ENCODE peak calls at places on chromosomes 4 and X, in five cellular contexts. N is astrocyte, S is colonic mucosa, P is HCT116, Q is fibroblast of lung. A is an unnamed sample. For H3K4me1, the result is how much of the 10 kb centered on the place peaks cover.

GRCh38 chr4:137359691-137360315 is 172.5 kb downstream of the PCDH18 start:
- DNase-seq in N (no peak), S (no peak), P (no peak), Q (peak), A (no peak)

GRCh38 chr4:40986375-40986774 is 228.0 kb downstream of the APBB2 start:
- DNase-seq in N (no peak), S (no peak), P (no peak), Q (peak), A (no peak)

GRCh38 chr4:1297023-1297395 is 7.3 kb downstream of the MAEA start:
- DNase-seq in N (no peak), S (no peak), P (no peak), Q (no peak), A (peak)

GRCh38 chr4:124867551-124867950 is 155.0 kb upstream of the ANKRD50 start:
- DNase-seq in N (peak), S (no peak), P (no peak), Q (peak), A (no peak)

GRCh38 chr4:16140520-16141249 is 56.9 kb upstream of the PROM1 start:
- DNase-seq in N (peak), S (peak), P (peak), Q (peak), A (no peak)

GRCh38 chr4:71026086-71026485 is 32.6 kb downstream of the DCK start:
- DNase-seq in N (peak), S (no peak), P (peak), Q (peak), A (no peak)

GRCh38 chrX:107726809-107727534 is 48.6 kb downstream of the TSC22D3 start:
- DNase-seq in N (no peak), S (no peak), P (no peak), Q (no peak), A (no peak)

GRCh38 chr4:85565761-85566480 is 91.0 kb downstream of the ARHGAP24 start:
- DNase-seq in N (peak), S (no peak), P (no peak), Q (peak), A (no peak)

GRCh38 chrX:132216806-132217202 is 2.4 kb downstream of the RAP2C start:
- DNase-seq in N (peak), S (no peak), P (no peak), Q (peak), A (no peak)

GRCh38 chr4:113411496-113411938 is 350.0 kb downstream of the CAMK2D start:
- DNase-seq in N (peak), S (no peak), P (no peak), Q (peak), A (no peak)

GRCh38 chrX:17674611-17675010 is 62.7 kb upstream of the SCML1 start:
- DNase-seq in N (peak), S (peak), P (no peak), Q (peak), A (no peak)

GRCh38 chr4:74324262-74324661 is 16.0 kb downstream of the EPGN start:
- DNase-seq in N (no peak), S (no peak), P (no peak), Q (no peak), A (no peak)

GRCh38 chr4:74319506-74319905 is 11.2 kb downstream of the EPGN start:
- DNase-seq in N (peak), S (no peak), P (no peak), Q (peak), A (no peak)

GRCh38 chr4:74318270-74318669 is 10.0 kb downstream of the EPGN start:
- DNase-seq in N (no peak), S (no peak), P (no peak), Q (no peak), A (no peak)

GRCh38 chr4:74317616-74318256 is 9.5 kb downstream of the EPGN start:
- DNase-seq in N (no peak), S (no peak), P (no peak), Q (no peak), A (no peak)

GRCh38 chr4:74320559-74321118 is 12.4 kb downstream of the EPGN start:
- DNase-seq in N (peak), S (peak), P (peak), Q (peak), A (no peak)
- H3K27ac ChIP-seq in N (no peak), S (no peak), P (peak), Q (no peak), A (no peak)

GRCh38 chrX:154477891-154478477 is 1.1 kb downstream of the LAGE3 start:
- DNase-seq in N (no peak), S (peak), P (no peak), Q (no peak), A (peak)

GRCh38 chrX:154481911-154482601 is 3.0 kb upstream of the LAGE3 start:
- DNase-seq in N (no peak), S (no peak), P (no peak), Q (no peak), A (no peak)

GRCh38 chrX:154476821-154477220 is 2.3 kb downstream of the LAGE3 start:
- DNase-seq in N (no peak), S (no peak), P (no peak), Q (no peak), A (peak)

GRCh38 chrX:154481195-154481594 is 2.1 kb upstream of the LAGE3 start:
- DNase-seq in N (no peak), S (no peak), P (no peak), Q (no peak), A (no peak)

DNA sequence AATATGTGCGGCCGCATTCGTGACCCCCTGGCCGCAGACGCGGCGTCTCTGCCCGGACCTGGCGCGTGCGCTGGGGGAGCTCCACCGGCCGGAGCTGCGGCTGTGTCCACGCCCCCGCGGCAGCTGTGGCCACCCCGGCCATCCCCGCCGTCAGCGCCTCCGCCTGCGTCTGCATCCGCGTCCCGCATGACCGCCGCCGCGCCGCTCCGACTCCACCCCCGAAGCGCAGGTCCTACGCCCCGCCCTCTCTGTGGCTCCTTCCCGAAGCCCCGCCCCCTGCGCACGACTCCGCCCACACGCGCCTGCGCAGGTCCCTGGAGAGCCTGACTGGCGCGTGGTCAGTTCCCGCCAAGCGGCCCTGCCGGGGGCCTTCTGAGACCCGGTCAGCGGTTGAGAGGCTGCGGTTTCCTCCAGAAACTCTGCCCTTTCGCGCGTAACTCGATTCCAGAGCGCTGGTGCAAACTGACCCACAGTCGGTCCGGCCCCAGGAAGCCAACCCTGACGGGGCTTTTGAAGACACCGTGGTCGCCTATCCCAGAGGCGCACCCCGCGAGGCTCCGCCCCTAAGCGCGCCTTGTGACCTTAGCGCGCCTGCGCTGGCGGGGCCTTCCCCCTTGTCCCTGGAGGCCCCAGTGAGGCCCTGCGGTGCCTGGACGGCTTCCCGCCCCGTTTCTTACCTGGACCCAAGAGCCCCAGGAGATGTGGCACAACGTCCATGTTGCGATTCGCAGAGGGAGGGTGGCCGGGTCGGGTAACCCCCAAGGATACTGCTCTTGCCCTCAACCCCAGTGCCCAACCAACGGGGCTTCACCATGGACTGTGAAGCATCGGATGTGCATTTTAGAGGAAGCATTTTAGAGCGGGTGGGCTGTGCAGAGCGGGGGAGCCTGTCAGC is at the start of gene LAGE3:
- DNase-seq in N (peak), S (peak), P (peak), Q (peak), A (peak)
- H3K9ac ChIP-seq in N (peak), S (peak), P (peak), Q (peak), A (no peak)

GRCh38 chr4:2803624-2804448 is 11.0 kb downstream of the SH3BP2 start:
- DNase-seq in N (no peak), S (no peak), P (peak), Q (no peak), A (peak)
- H3K4me1 ChIP-seq in N (under half), S (half or more), P (half or more), Q (under half), A (half or more)

GRCh38 chrX:10110984-10111363 is 45.8 kb upstream of the CLCN4 start:
- DNase-seq in N (no peak), S (no peak), P (no peak), Q (no peak), A (no peak)
- H3K27ac ChIP-seq in N (no peak), S (peak), P (no peak), Q (peak), A (no peak)

GRCh38 chr4:6598641-6599040 is 23.7 kb downstream of the MAN2B2 start:
- DNase-seq in N (no peak), S (no peak), P (no peak), Q (no peak), A (no peak)
- H3K9ac ChIP-seq in N (no peak), S (no peak), P (no peak), Q (no peak), A (no peak)

GRCh38 chr4:183831689-183832088 is 73.4 kb upstream of the STOX2 start:
- DNase-seq in N (no peak), S (no peak), P (no peak), Q (no peak), A (no peak)

GRCh38 chr4:183828125-183828524 is 77.0 kb upstream of the STOX2 start:
- DNase-seq in N (no peak), S (no peak), P (no peak), Q (no peak), A (no peak)

GRCh38 chr4:183830438-183830985 is 74.6 kb upstream of the STOX2 start:
- DNase-seq in N (no peak), S (no peak), P (no peak), Q (no peak), A (no peak)

GRCh38 chr4:183831026-183831446 is 74.1 kb upstream of the STOX2 start:
- DNase-seq in N (no peak), S (no peak), P (no peak), Q (no peak), A (no peak)

DNA sequence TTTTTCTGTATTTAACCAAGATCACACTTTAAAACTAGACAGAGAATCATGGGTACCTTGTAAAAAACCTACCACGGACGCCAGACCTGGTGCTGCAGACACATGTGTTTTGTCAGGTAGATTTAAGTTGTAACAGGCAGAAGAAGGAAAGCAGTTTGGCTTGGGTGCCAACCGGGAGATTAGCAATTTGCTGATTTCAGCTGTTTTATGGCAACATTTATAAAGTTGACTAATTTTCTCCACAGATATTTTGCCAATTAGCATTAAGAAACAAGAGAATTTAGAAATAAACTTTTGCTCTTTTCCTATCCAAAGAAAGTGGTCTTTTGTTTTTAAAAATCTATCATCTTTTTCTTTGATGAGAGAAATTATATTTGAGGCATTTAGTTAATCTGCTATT is 76.3 kb upstream of the STOX2 start:
- DNase-seq in N (no peak), S (no peak), P (no peak), Q (no peak), A (no peak)
- H3K4me1 ChIP-seq in N (under half), S (under half), P (under half), Q (under half), A (under half)

DNA sequence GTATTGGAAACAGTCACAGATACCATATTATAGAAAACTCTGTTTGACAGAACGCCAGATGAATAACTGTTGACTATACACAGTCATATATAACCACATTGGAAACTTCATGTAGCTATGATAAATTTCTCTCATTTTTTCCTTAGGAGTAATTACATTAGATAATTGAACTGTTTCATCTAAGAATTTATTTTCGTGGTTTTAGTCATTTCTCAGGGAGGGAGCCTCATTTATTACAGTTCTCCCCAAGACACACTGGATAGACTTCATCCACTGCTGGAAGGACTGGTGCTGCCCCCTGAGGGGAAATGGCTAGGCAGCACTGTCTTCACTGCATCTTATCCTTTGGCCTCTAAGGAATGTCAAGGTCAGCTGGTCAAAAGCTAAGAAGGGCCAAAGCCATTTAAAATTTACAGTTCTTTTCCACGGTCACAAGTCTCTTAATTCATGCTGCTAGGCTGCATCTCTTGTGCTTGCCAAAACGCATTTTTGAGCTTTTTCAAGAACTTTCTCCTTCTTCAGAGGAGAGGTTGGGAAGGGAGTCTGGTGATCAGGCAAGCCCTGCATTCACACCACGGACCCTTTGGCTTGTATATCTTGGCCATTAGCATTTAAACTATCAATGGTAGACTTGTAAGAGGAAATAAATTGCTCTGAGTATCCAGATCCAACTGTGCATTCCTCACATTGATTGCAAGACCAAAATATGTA is 145.1 kb downstream of the CBR4 start:
- DNase-seq in N (peak), S (no peak), P (no peak), Q (peak), A (peak)
- H3K27ac ChIP-seq in N (peak), S (no peak), P (no peak), Q (peak), A (no peak)

DNA sequence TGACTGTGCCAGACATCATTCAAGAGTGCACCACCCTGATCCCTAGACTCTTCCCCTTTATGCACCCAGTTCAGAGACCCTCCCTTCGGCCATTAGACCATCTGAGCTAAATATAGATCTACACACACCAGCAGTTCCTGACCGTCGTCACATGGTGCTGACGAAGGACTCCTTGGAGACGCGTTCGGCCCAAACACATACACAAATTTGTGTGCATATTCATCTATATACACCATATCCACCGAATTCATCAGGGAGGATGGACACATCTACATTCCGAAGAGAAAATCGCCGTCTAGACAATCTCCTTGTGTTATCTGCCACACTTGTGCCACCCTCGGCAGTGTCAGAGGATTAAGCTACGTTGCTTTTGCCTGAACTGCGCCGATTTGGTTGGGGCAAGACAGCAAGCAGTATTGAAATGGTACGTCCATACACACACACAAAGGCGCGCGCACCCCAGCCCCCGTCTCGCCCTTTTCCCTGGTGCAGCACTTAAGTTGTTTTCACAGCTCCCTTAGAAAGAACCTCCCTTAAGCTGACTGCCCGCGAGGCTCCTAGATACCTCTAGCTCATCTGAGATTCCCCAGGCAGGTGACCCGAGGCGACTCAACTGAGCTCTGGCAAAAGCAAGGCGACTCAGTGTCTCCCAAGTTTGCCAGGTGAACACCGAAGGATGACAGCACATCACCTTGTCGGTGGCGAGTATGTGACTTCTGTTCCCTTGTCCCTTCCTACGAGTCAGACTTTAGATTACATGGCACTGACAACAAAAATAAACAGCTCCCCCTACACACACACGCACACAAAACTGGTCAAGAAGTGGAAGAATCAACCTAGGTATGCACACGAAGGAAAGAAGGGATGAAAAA is 1.0 kb downstream of the RASGEF1B start:
- DNase-seq in N (no peak), S (peak), P (no peak), Q (no peak), A (peak)
- H3K9ac ChIP-seq in N (peak), S (peak), P (no peak), Q (no peak), A (peak)

GRCh38 chr4:118948545-118949144 is 60.0 kb downstream of the SYNPO2 start:
- DNase-seq in N (no peak), S (no peak), P (no peak), Q (no peak), A (no peak)
- H3K4me1 ChIP-seq in N (under half), S (under half), P (under half), Q (under half), A (under half)

GRCh38 chr4:142406051-142406549 is 440.0 kb downstream of the INPP4B start:
- DNase-seq in N (peak), S (no peak), P (no peak), Q (peak), A (no peak)

GRCh38 chr4:142402156-142402555 is 443.9 kb downstream of the INPP4B start:
- DNase-seq in N (peak), S (no peak), P (no peak), Q (peak), A (no peak)

GRCh38 chr4:142405021-142405991 is 440.8 kb downstream of the INPP4B start:
- DNase-seq in N (peak), S (peak), P (no peak), Q (peak), A (peak)

GRCh38 chr4:142404191-142404611 is 441.9 kb downstream of the INPP4B start:
- DNase-seq in N (peak), S (no peak), P (peak), Q (peak), A (no peak)

GRCh38 chr4:142402925-142403324 is 443.2 kb downstream of the INPP4B start:
- DNase-seq in N (peak), S (no peak), P (no peak), Q (peak), A (no peak)
- H3K27ac ChIP-seq in N (peak), S (no peak), P (peak), Q (peak), A (no peak)